ENCODE peak calls at places on chromosomes 4 and X, in six cellular contexts. One of them, this sample, is unnamed.

GRCh38 chr4:135274461-135274860 is 1072.9 kb upstream of the PABPC4L start:
- DNase-seq in T-helper 1 cell: no peak
- DNase-seq in effector memory CD4-positive, alpha-beta T cell: no peak
- DNase-seq in CD4-positive, alpha-beta T cell: no peak
- DNase-seq in GM23338: no peak
- DNase-seq in endothelial cell: no peak
- DNase-seq in this sample: no peak

GRCh38 chr4:132642196-132642817 is 506.8 kb upstream of the PCDH10 start:
- DNase-seq in GM23338: peak
- DNase-seq in endothelial cell: peak
- DNase-seq in CD4-positive, alpha-beta T cell: no peak
- DNase-seq in effector memory CD4-positive, alpha-beta T cell: no peak
- DNase-seq in T-helper 1 cell: no peak
- DNase-seq in this sample: no peak

GRCh38 chrX:54495814-54496516 is at the start of gene FGD1:
- DNase-seq in endothelial cell: peak
- DNase-seq in effector memory CD4-positive, alpha-beta T cell: peak
- DNase-seq in GM23338: peak
- DNase-seq in CD4-positive, alpha-beta T cell: peak
- DNase-seq in T-helper 1 cell: no peak
- DNase-seq in this sample: no peak

GRCh38 chr4:184355857-184356256 is 118.5 kb downstream of the IRF2 start:
- DNase-seq in effector memory CD4-positive, alpha-beta T cell: no peak
- DNase-seq in CD4-positive, alpha-beta T cell: no peak
- DNase-seq in T-helper 1 cell: no peak
- DNase-seq in GM23338: no peak
- DNase-seq in endothelial cell: no peak
- DNase-seq in this sample: no peak

GRCh38 chr4:46993075-46994006 is at the start of gene GABRA4:
- DNase-seq in effector memory CD4-positive, alpha-beta T cell: no peak
- DNase-seq in endothelial cell: peak
- DNase-seq in CD4-positive, alpha-beta T cell: no peak
- DNase-seq in T-helper 1 cell: no peak
- DNase-seq in GM23338: peak
- DNase-seq in this sample: no peak

GRCh38 chrX:40068048-40068447 is 29.7 kb downstream of the BCOR start:
- DNase-seq in effector memory CD4-positive, alpha-beta T cell: no peak
- DNase-seq in T-helper 1 cell: no peak
- DNase-seq in endothelial cell: no peak
- DNase-seq in CD4-positive, alpha-beta T cell: no peak
- DNase-seq in GM23338: no peak
- DNase-seq in this sample: no peak

GRCh38 chr4:93063325-93063724 is 759.6 kb downstream of the GRID2 start:
- DNase-seq in GM23338: no peak
- DNase-seq in CD4-positive, alpha-beta T cell: no peak
- DNase-seq in effector memory CD4-positive, alpha-beta T cell: no peak
- DNase-seq in endothelial cell: no peak
- DNase-seq in T-helper 1 cell: no peak
- DNase-seq in this sample: no peak

GRCh38 chr4:116358633-116359222 is 726.6 kb downstream of the TRAM1L1 start:
- DNase-seq in endothelial cell: peak
- DNase-seq in CD4-positive, alpha-beta T cell: no peak
- DNase-seq in GM23338: peak
- DNase-seq in effector memory CD4-positive, alpha-beta T cell: no peak
- DNase-seq in T-helper 1 cell: no peak
- DNase-seq in this sample: peak

GRCh38 chrX:9272166-9272565 is 192.7 kb upstream of the TBL1X start:
- DNase-seq in T-helper 1 cell: no peak
- DNase-seq in GM23338: no peak
- DNase-seq in endothelial cell: no peak
- DNase-seq in effector memory CD4-positive, alpha-beta T cell: no peak
- DNase-seq in CD4-positive, alpha-beta T cell: no peak
- DNase-seq in this sample: no peak

GRCh38 chr4:113760094-113760851 is 1.3 kb downstream of the CAMK2D start:
- DNase-seq in CD4-positive, alpha-beta T cell: no peak
- DNase-seq in effector memory CD4-positive, alpha-beta T cell: no peak
- DNase-seq in GM23338: peak
- DNase-seq in endothelial cell: no peak
- DNase-seq in T-helper 1 cell: no peak
- DNase-seq in this sample: no peak

GRCh38 chr4:75598390-75598789 is 31.9 kb downstream of the CDKL2 start:
- DNase-seq in T-helper 1 cell: no peak
- DNase-seq in effector memory CD4-positive, alpha-beta T cell: no peak
- DNase-seq in endothelial cell: no peak
- DNase-seq in GM23338: peak
- DNase-seq in CD4-positive, alpha-beta T cell: no peak
- DNase-seq in this sample: no peak

GRCh38 chr4:112765317-112765989 is 128.5 kb downstream of the LARP7 start:
- DNase-seq in CD4-positive, alpha-beta T cell: no peak
- DNase-seq in T-helper 1 cell: no peak
- DNase-seq in endothelial cell: no peak
- DNase-seq in effector memory CD4-positive, alpha-beta T cell: no peak
- DNase-seq in GM23338: peak
- DNase-seq in this sample: no peak

GRCh38 chr4:80062527-80062926 is 10.5 kb downstream of the ANTXR2 start:
- DNase-seq in effector memory CD4-positive, alpha-beta T cell: no peak
- DNase-seq in GM23338: no peak
- DNase-seq in endothelial cell: no peak
- DNase-seq in CD4-positive, alpha-beta T cell: no peak
- DNase-seq in T-helper 1 cell: no peak
- DNase-seq in this sample: no peak

GRCh38 chr4:73486497-73486896 is 5.0 kb downstream of the AFM start:
- DNase-seq in endothelial cell: no peak
- DNase-seq in T-helper 1 cell: no peak
- DNase-seq in CD4-positive, alpha-beta T cell: no peak
- DNase-seq in effector memory CD4-positive, alpha-beta T cell: no peak
- DNase-seq in GM23338: no peak
- DNase-seq in this sample: no peak